ENCODE peak calls at places on chromosome 10, in six cellular contexts. B is H1, E is GM12891, K is HepG2, O is K562, T is GM12878. G is an unnamed sample.
A peak's percentile ranks its signal among the peaks of the same experiment; 100 is the strongest.

GRCh38 chr10:100184426-100185219 is 1.2 kb downstream of the ERLIN1 start:
- DNase-seq in B (no peak), E (no peak), K (peak; percentile 35), O (peak; percentile 41), T (no peak), G (no peak)

GRCh38 chr10:47402681-47403301 is 18.7 kb upstream of the ZNF488 start:
- DNase-seq in B (peak; percentile 68), E (no peak), K (peak; percentile 70), O (no peak), T (no peak), G (no peak)

GRCh38 chr10:125629758-125630376 is 53.1 kb downstream of the TEX36 start:
- DNase-seq in B (no peak), E (peak; percentile 22), K (peak; percentile 44), O (peak; percentile 50), T (no peak), G (no peak)

GRCh38 chr10:13883843-13884444 is 297.2 kb downstream of the PRPF18 start:
- DNase-seq in B (no peak), E (no peak), K (no peak), O (no peak), T (no peak), G (no peak)

GRCh38 chr10:69807696-69808095 is 6.0 kb downstream of the COL13A1 start:
- DNase-seq in B (no peak), E (no peak), K (no peak), O (peak; percentile 26), T (no peak), G (no peak)

GRCh38 chr10:23310443-23310842 is 34.2 kb downstream of the C10orf67 start:
- DNase-seq in B (no peak), E (no peak), K (no peak), O (no peak), T (no peak), G (no peak)

GRCh38 chr10:86253171-86254072 is 113.2 kb downstream of the GRID1 start:
- DNase-seq in B (peak; percentile 48), E (no peak), K (no peak), O (no peak), T (no peak), G (no peak)

GRCh38 chr10:122199070-122199469 is 72.0 kb upstream of the BTBD16 start:
- DNase-seq in B (no peak), E (no peak), K (no peak), O (no peak), T (no peak), G (no peak)

GRCh38 chr10:17676919-17677318 is 33.0 kb downstream of the STAM start:
- DNase-seq in B (no peak), E (no peak), K (no peak), O (no peak), T (no peak), G (no peak)

GRCh38 chr10:104255244-104255981 is 721 bp downstream of the GSTO1 start:
- DNase-seq in B (no peak), E (no peak), K (peak; percentile 82), O (no peak), T (no peak), G (no peak)

GRCh38 chr10:69911571-69912528 is 110.1 kb downstream of the COL13A1 start:
- DNase-seq in B (no peak), E (no peak), K (no peak), O (no peak), T (no peak), G (no peak)

GRCh38 chr10:34641147-34641912 is 173.8 kb downstream of the PARD3 start:
- DNase-seq in B (no peak), E (no peak), K (no peak), O (no peak), T (no peak), G (no peak)

GRCh38 chr10:30431435-30431911 is 2.5 kb upstream of the MAP3K8 start:
- DNase-seq in B (no peak), E (no peak), K (no peak), O (peak; percentile 62), T (no peak), G (no peak)

GRCh38 chr10:128642502-128642901 is 516.3 kb upstream of the MKI67 start:
- DNase-seq in B (no peak), E (no peak), K (no peak), O (no peak), T (no peak), G (no peak)

GRCh38 chr10:75651452-75651851 is 220.0 kb downstream of the LRMDA start:
- DNase-seq in B (no peak), E (no peak), K (peak; percentile 13), O (no peak), T (no peak), G (no peak)

GRCh38 chr10:84333864-84334451 is 5.6 kb downstream of the CCSER2 start:
- DNase-seq in B (no peak), E (no peak), K (no peak), O (peak; percentile 64), T (no peak), G (no peak)

GRCh38 chr10:89250814-89251416 is 660 bp downstream of the LIPA start:
- DNase-seq in B (no peak), E (no peak), K (peak; percentile 18), O (no peak), T (no peak), G (no peak)

GRCh38 chr10:71998119-71998839 is 34.1 kb downstream of the CHST3 start:
- DNase-seq in B (no peak), E (no peak), K (no peak), O (no peak), T (no peak), G (no peak)

GRCh38 chr10:72001026-72001380 is 36.8 kb downstream of the CHST3 start:
- DNase-seq in B (no peak), E (no peak), K (no peak), O (no peak), T (no peak), G (no peak)

GRCh38 chr10:72000073-72001025 is 36.2 kb downstream of the CHST3 start:
- DNase-seq in B (no peak), E (no peak), K (no peak), O (no peak), T (no peak), G (no peak)

GRCh38 chr10:71998840-71999194 is 34.6 kb downstream of the CHST3 start:
- DNase-seq in B (no peak), E (no peak), K (peak; percentile 70), O (no peak), T (no peak), G (no peak)

DNA sequence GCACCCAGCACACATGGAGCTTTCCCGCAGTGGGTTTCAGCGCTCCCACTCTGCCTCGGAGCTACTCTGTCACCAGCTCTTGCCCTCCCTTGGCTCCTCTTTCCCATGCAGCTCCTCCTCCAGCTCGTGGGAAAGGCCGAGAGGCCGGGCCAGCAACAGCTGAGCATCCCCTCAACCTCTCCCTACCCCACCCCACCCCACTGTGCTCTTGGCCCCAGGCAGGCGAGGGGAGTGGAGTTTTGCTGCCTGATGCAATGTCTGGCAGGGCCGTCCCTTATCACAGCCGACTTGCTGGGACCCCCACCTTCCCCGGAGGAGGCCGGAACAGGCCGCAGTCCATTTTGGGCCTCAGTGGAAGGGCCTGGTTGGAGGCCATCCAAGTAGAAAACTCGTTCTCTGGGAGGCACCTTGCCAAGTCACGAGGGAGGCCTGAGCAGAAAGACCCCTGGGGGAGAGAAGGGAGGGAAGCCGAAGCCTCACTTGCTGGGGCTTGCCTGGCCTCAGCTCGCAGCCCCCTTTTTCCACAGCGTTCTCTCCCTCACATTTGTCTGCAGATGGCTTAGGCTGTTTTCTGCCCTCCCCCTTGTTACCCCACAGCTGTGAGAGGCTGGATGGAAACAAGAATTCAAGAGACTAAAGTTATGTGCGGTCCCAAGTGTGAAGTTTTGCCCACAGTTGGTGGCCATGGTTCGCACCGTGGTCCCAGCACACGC is 35.3 kb downstream of the CHST3 start:
- DNase-seq in B (no peak), E (no peak), K (no peak), O (no peak), T (no peak), G (no peak)
- TF ChIP-seq TAF1 in B (no peak), E (no peak), K (no peak), O (no peak), T (no peak), G (no peak)

GRCh38 chr10:71749396-71749795 is 23.9 kb downstream of the VSIR start:
- DNase-seq in B (no peak), E (no peak), K (no peak), O (no peak), T (no peak), G (no peak)

GRCh38 chr10:71748671-71749191 is 24.6 kb downstream of the VSIR start:
- DNase-seq in B (no peak), E (peak; percentile 72), K (no peak), O (peak; percentile 33), T (peak; percentile 58), G (peak; percentile 64)

GRCh38 chr10:71751515-71752224 is 21.6 kb downstream of the VSIR start:
- DNase-seq in B (no peak), E (no peak), K (no peak), O (no peak), T (no peak), G (no peak)

GRCh38 chr10:71750986-71751385 is 22.3 kb downstream of the VSIR start:
- DNase-seq in B (no peak), E (no peak), K (no peak), O (no peak), T (no peak), G (no peak)

GRCh38 chr10:71750124-71750841 is 23.0 kb downstream of the VSIR start:
- DNase-seq in B (no peak), E (no peak), K (no peak), O (no peak), T (no peak), G (no peak)
- TF ChIP-seq POLR2AphosphoS5 in B (no peak), E (no peak), K (no peak), O (no peak), T (no peak), G (no peak)

GRCh38 chr10:96125142-96125515 is 5.0 kb upstream of the ZNF518A start:
- DNase-seq in B (no peak), E (no peak), K (peak; percentile 48), O (peak; percentile 13), T (no peak), G (no peak)

GRCh38 chr10:96133135-96133534 is 3.0 kb downstream of the ZNF518A start:
- DNase-seq in B (no peak), E (no peak), K (no peak), O (no peak), T (no peak), G (no peak)

GRCh38 chr10:96129387-96130325 is at the start of gene ZNF518A:
- DNase-seq in B (peak; percentile 92), E (peak; percentile 56), K (peak; percentile 90), O (peak; percentile 82), T (peak; percentile 82), G (peak; percentile 65)

GRCh38 chr10:96124230-96125141 is 5.6 kb upstream of the ZNF518A start:
- DNase-seq in B (peak; percentile 69), E (no peak), K (peak; percentile 74), O (peak; percentile 79), T (no peak), G (no peak)

DNA sequence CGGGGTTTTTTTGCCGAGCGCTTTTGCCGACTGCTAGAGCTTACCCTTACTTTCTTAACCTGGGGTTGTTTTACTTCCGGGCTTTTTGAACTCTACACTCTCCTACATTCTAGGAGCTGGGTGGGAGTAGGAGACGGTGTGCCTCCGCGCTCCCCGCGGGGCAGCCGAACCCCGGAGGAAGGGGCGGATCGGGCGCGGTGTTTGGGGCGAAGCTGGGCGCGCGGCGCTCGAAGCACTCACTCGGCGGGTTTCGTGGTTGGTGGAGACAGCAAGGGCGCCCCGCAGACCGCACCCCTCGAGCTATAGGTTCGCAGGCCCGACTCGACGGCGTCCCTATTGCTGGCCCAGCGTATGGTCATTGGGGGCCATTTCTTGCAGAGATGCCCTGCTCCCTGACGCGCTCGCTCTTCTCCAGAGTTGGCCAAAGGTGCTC is 245 bp downstream of the ZNF518A start:
- DNase-seq in B (peak; percentile 92), E (peak; percentile 61), K (peak; percentile 79), O (peak; percentile 80), T (no peak), G (peak; percentile 58)
- TF ChIP-seq POLR2A in B (peak; percentile 76), E (peak; percentile 75), K (no peak), O (peak; percentile 24), T (peak; percentile 78), G (peak; percentile 79)

GRCh38 chr10:101812606-101813005 is 5.6 kb downstream of the OGA start:
- DNase-seq in B (no peak), E (no peak), K (no peak), O (no peak), T (no peak), G (no peak)
- TF ChIP-seq TAF1 in B (no peak), E (no peak), K (no peak), O (no peak), T (no peak), G (no peak)

G was measured in GM12892.